ENCODE peak calls at places on chromosomes 5 and 9, in eight cellular contexts. D is CD8-positive, alpha-beta T cell; K is left ventricle myocardium inferior; B is fibroblast of villous mesenchyme; O is astrocyte; C is HCT116; V is tibial artery; H is CD4-positive, CD25-positive, alpha-beta regulatory T cell. P is an unnamed sample.

GRCh38 chr9:106084702-106085101 is 390.4 kb downstream of the TMEM38B start:
- DNase-seq in K (no peak), B (no peak), D (no peak), V (no peak), C (no peak), O (no peak), H (no peak), P (no peak)

GRCh38 chr5:7667216-7667767 is 183.6 kb downstream of the CFAP90 start:
- DNase-seq in C (no peak), H (no peak), D (no peak), B (no peak), K (no peak), O (no peak), V (no peak), P (no peak)

GRCh38 chr5:181203842-181204560 is 995 bp downstream of the TRIM7 start:
- DNase-seq in H (peak; percentile 23), O (no peak), C (no peak), B (no peak), K (no peak), D (no peak), V (no peak), P (no peak)

GRCh38 chr5:92991681-92992472 is 589.1 kb downstream of the NR2F1-AS1 start:
- DNase-seq in D (no peak), H (no peak), B (peak; percentile 25), O (peak; percentile 36), C (no peak), K (no peak), V (no peak), P (no peak)

GRCh38 chr9:133425049-133425632 is 3.0 kb downstream of the ADAMTS13 start:
- DNase-seq in K (no peak), B (no peak), C (no peak), D (no peak), V (no peak), H (no peak), O (no peak), P (no peak)

GRCh38 chr9:122383992-122384461 is 13.2 kb downstream of the PTGS1 start:
- DNase-seq in V (peak; percentile 76), K (no peak), B (no peak), C (no peak), O (peak; percentile 37), D (no peak), H (no peak), P (no peak)

GRCh38 chr5:39494099-39494498 is 69.3 kb upstream of the DAB2 start:
- DNase-seq in K (no peak), O (no peak), H (no peak), D (no peak), C (no peak), V (no peak), B (no peak), P (no peak)

GRCh38 chr5:15008476-15008875 is 136.9 kb upstream of the ANKH start:
- DNase-seq in K (peak; percentile 85), C (peak; percentile 85), H (no peak), O (peak; percentile 99), B (peak; percentile 96), D (no peak), V (peak; percentile 98), P (peak; percentile 95)

GRCh38 chr9:16532681-16533450 is 337.6 kb downstream of the BNC2 start:
- DNase-seq in C (no peak), D (no peak), V (no peak), O (peak; percentile 86), K (no peak), H (no peak), B (peak; percentile 86), P (no peak)

GRCh38 chr5:107359033-107359915 is 311.5 kb downstream of the EFNA5 start:
- DNase-seq in K (no peak), C (no peak), D (no peak), B (peak; percentile 24), O (peak; percentile 51), H (no peak), V (no peak), P (no peak)

GRCh38 chr5:65721775-65722574 is at the start of the genes NLN and SGTB:
- DNase-seq in O (peak; percentile 48), C (peak; percentile 37), K (peak; percentile 89), V (peak; percentile 91), H (peak; percentile 81), B (peak; percentile 81), D (peak; percentile 72), P (peak; percentile 95)

GRCh38 chr9:4287886-4288588 is 11.8 kb downstream of the GLIS3 start:
- DNase-seq in B (no peak), K (no peak), C (no peak), O (no peak), D (no peak), V (no peak), H (no peak), P (no peak)

GRCh38 chr5:146380714-146381113 is 42.1 kb downstream of the POU4F3 start:
- DNase-seq in V (no peak), B (no peak), D (no peak), C (no peak), H (no peak), K (no peak), O (no peak), P (no peak)

GRCh38 chr5:93382188-93382587 is 198.8 kb downstream of the NR2F1-AS1 start:
- DNase-seq in B (no peak), O (no peak), H (no peak), C (no peak), K (no peak), V (no peak), D (no peak), P (no peak)

GRCh38 chr5:174311531-174312269 is 266.2 kb downstream of the NSG2 start:
- DNase-seq in D (peak; percentile 13), O (no peak), C (no peak), V (no peak), K (peak; percentile 67), B (peak; percentile 48), H (peak; percentile 48), P (peak; percentile 59)

GRCh38 chr5:174310243-174310642 is 264.7 kb downstream of the NSG2 start:
- DNase-seq in K (no peak), B (no peak), V (no peak), C (no peak), O (no peak), H (no peak), D (no peak), P (no peak)

GRCh38 chr5:174312641-174313040 is 267.1 kb downstream of the NSG2 start:
- DNase-seq in B (no peak), V (no peak), O (no peak), C (no peak), D (no peak), H (no peak), K (no peak), P (peak; percentile 7)

GRCh38 chr5:174312270-174312617 is 266.7 kb downstream of the NSG2 start:
- DNase-seq in D (no peak), K (no peak), V (no peak), O (no peak), B (no peak), C (no peak), H (no peak), P (no peak)

GRCh38 chr5:174311121-174311520 is 265.6 kb downstream of the NSG2 start:
- DNase-seq in B (no peak), V (no peak), K (no peak), O (no peak), C (no peak), H (no peak), D (no peak), P (no peak)
- H3K4me3 ChIP-seq in B (no peak overlapping the region), V (no peak overlapping the region), K (peak overlapping the region; percentile 66), O (no peak overlapping the region), C (no peak overlapping the region), H (no peak overlapping the region), D (no peak overlapping the region), P (no peak overlapping the region)

GRCh38 chr5:172768573-172769323 is 2.2 kb downstream of the DUSP1 start:
- DNase-seq in C (no peak), O (peak; percentile 52), K (no peak), D (peak; percentile 28), B (peak; percentile 71), V (peak; percentile 71), H (no peak), P (no peak)

GRCh38 chr5:172770374-172770674 is 671 bp downstream of the DUSP1 start:
- DNase-seq in C (no peak), D (peak; percentile 18), B (no peak), K (no peak), V (no peak), H (peak; percentile 69), O (no peak), P (peak; percentile 54)

GRCh38 chr5:172768098-172768572 is 2.9 kb downstream of the DUSP1 start:
- DNase-seq in C (no peak), O (no peak), H (no peak), D (no peak), V (no peak), B (no peak), K (no peak), P (no peak)

GRCh38 chr5:172769598-172770373 is 1.2 kb downstream of the DUSP1 start:
- DNase-seq in O (no peak), K (no peak), B (peak; percentile 43), H (no peak), V (peak; percentile 75), D (peak; percentile 25), C (no peak), P (peak; percentile 61)

GRCh38 chr5:172769324-172769597 is 1.7 kb downstream of the DUSP1 start:
- DNase-seq in B (no peak), K (no peak), O (no peak), V (no peak), D (no peak), H (no peak), C (no peak), P (no peak)
- H3K4me3 ChIP-seq in B (peak overlapping the region; percentile 98), K (peak overlapping the region; percentile 84), O (peak overlapping the region; percentile 96), V (peak overlapping the region; percentile 80), D (no peak overlapping the region), H (peak overlapping the region; percentile 99), C (peak overlapping the region; percentile 84), P (peak overlapping the region; percentile 97)

DNA sequence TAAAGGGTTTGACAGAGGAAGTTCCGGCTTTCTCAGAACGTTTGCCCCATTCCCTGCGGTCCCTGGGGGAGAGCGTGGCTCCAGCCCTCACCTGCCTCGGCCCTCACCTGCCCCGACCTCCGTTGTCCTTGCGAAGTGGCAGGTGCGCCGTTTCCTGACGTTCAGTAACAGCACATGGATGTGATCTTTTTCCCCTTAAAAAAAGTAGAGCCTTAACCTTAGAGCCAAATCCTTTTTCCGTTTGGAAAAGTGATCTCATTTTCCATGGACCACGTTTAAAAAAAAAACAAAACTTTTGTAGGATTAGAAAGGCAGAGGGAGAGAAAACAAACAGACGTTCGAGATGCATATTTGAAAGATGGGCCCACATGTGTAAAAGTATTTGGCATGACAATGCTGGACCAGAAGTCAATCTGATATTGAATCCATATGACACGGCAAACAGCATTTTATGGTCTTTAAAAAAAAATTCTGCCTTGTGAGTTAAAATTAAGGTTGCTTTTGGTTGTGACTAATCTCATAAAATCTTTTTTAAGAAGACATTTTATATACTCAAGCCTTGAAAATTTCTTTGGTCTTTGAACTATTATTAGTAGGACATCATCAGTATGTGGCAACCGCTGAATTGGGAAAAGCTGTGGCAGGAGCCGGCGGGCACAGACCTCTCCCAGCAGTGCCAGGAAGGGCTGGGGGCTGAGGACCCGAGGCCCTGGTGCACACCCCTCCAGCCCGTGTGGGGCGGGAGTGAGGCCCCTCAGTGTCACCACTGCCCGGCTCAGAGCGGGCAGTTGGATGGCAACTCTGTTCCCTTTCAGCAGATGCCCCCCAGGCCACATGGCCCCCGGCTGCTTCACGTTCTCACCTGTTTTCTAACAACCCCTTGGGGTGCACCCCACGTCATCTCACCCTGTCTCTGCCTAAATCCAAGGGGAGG is 42.4 kb upstream of the EXOC3 start:
- DNase-seq in V (peak; percentile 57), O (peak; percentile 31), B (peak; percentile 29), K (no peak), C (no peak), D (no peak), H (no peak), P (no peak)
- H3K4me3 ChIP-seq in V (peak overlapping the region; percentile 29), O (peak overlapping the region; percentile 20), B (peak overlapping the region; percentile 16), K (peak overlapping the region; percentile 55), C (peak overlapping the region; percentile 50), D (no peak overlapping the region), H (no peak overlapping the region), P (peak overlapping the region; percentile 35)

GRCh38 chr9:136399176-136400037 is 563 bp downstream of the SNAPC4 start:
- DNase-seq in H (peak; percentile 42), D (no peak), V (no peak), O (no peak), C (no peak), B (peak; percentile 10), K (no peak), P (no peak)
- H3K4me3 ChIP-seq in H (peak overlapping the region; percentile 47), D (peak overlapping the region; percentile 66), V (peak overlapping the region; percentile 92), O (peak overlapping the region; percentile 82), C (peak overlapping the region; percentile 82), B (peak overlapping the region; percentile 74), K (peak overlapping the region; percentile 88), P (peak overlapping the region; percentile 99)